ENCODE peak calls at places on chromosomes 3 and 15, in four cellular contexts. X, W, V and S are unnamed samples.

GRCh38 chr3:10140996-10141546 is 507 bp upstream of the VHL start:
- DNase-seq in W (no peak), V (no peak), X (no peak), S (no peak)

GRCh38 chr3:15292765-15293522 is 39.4 kb downstream of the SH3BP5 start:
- DNase-seq in V (no peak), W (peak; percentile 83), X (peak; percentile 50), S (no peak)

GRCh38 chr3:102536479-102536878 is 101.7 kb downstream of the ZPLD1 start:
- DNase-seq in W (peak; percentile 62), X (peak; percentile 22), V (no peak), S (no peak)

GRCh38 chr3:132537297-132537696 is 59.8 kb upstream of the ACKR4 start:
- DNase-seq in X (no peak), V (no peak), W (peak; percentile 9), S (no peak)

GRCh38 chr3:42505849-42506410 is 3.5 kb downstream of the VIPR1 start:
- DNase-seq in W (no peak), X (no peak), V (peak; percentile 7), S (no peak)

GRCh38 chr15:81767076-81767475 is 278.7 kb downstream of the MEX3B start:
- DNase-seq in V (no peak), W (no peak), X (no peak), S (no peak)

GRCh38 chr3:123758081-123758564 is 126.0 kb downstream of the MYLK start:
- DNase-seq in W (peak; percentile 55), V (no peak), X (peak; percentile 86), S (no peak)

GRCh38 chr3:115245437-115245836 is 98.3 kb upstream of the ZBTB20 start:
- DNase-seq in W (peak; percentile 90), X (peak; percentile 98), V (no peak), S (no peak)

GRCh38 chr3:80050826-80051601 is 283.2 kb upstream of the ROBO1 start:
- DNase-seq in X (no peak), W (no peak), V (no peak), S (no peak)

GRCh38 chr3:14884665-14885064 is 62.7 kb upstream of the NR2C2 start:
- DNase-seq in V (no peak), X (no peak), W (no peak), S (no peak)

GRCh38 chr3:190238871-190239270 is 83.4 kb downstream of the CLDN1 start:
- DNase-seq in W (no peak), X (no peak), V (no peak), S (no peak)

GRCh38 chr3:142337994-142338393 is 109.8 kb downstream of the XRN1 start:
- DNase-seq in V (no peak), W (no peak), X (no peak), S (no peak)

GRCh38 chr3:183566882-183567281 is 11.4 kb upstream of the KLHL6 start:
- DNase-seq in X (no peak), W (no peak), V (no peak), S (no peak)

GRCh38 chr15:67854358-67854757 is 14.5 kb upstream of the RNU6-1 start:
- DNase-seq in X (no peak), V (no peak), W (no peak), S (no peak)

GRCh38 chr3:154151969-154152368 is 30.8 kb downstream of the ARHGEF26 start:
- DNase-seq in V (no peak), W (peak; percentile 72), X (peak; percentile 97), S (no peak)

GRCh38 chr3:183117046-183117445 is 17.8 kb upstream of the MCCC1 start:
- DNase-seq in X (no peak), V (no peak), W (no peak), S (no peak)

GRCh38 chr3:23805881-23806321 is at the start of gene UBE2E1:
- DNase-seq in X (peak; percentile 70), W (peak; percentile 81), V (peak; percentile 74), S (peak; percentile 67)

GRCh38 chr3:123740391-123740822 is 143.7 kb downstream of the MYLK start:
- DNase-seq in V (no peak), W (no peak), X (no peak), S (no peak)

GRCh38 chr15:99566157-99566900 is 545 bp downstream of the MEF2A start:
- DNase-seq in X (peak; percentile 11), W (no peak), V (peak; percentile 29), S (peak; percentile 53)

GRCh38 chr3:58487140-58487886 is 4.6 kb upstream of the KCTD6 start:
- DNase-seq in X (peak; percentile 74), V (no peak), W (peak; percentile 69), S (no peak)

GRCh38 chr15:48652510-48653076 is 7.1 kb upstream of the FBN1 start:
- DNase-seq in V (no peak), W (no peak), X (no peak), S (no peak)

GRCh38 chr3:175266478-175266877 is 407.3 kb downstream of the NAALADL2 start:
- DNase-seq in V (no peak), X (peak; percentile 54), W (peak; percentile 53), S (no peak)

GRCh38 chr3:176159796-176160195 is 1037.5 kb downstream of the TBL1XR1 start:
- DNase-seq in V (no peak), X (peak; percentile 10), W (no peak), S (no peak)

GRCh38 chr3:160950542-160950941 is 154.6 kb downstream of the B3GALNT1 start:
- DNase-seq in W (no peak), X (peak; percentile 29), V (no peak), S (no peak)

GRCh38 chr15:80433836-80434235 is 29.7 kb downstream of the ARNT2 start:
- DNase-seq in X (no peak), V (no peak), W (no peak), S (no peak)

GRCh38 chr3:127211118-127212060 is 18.5 kb downstream of the PRR23E start:
- DNase-seq in V (no peak), W (no peak), X (no peak), S (no peak)

GRCh38 chr15:35777016-35777415 is 231.1 kb upstream of the DPH6 start:
- DNase-seq in V (no peak), W (no peak), X (no peak), S (no peak)

GRCh38 chr3:156433138-156433537 is 121.8 kb downstream of the SSR3 start:
- DNase-seq in V (no peak), W (peak; percentile 70), X (peak; percentile 80), S (no peak)

GRCh38 chr3:127787071-127787490 is 35.2 kb downstream of the MGLL start:
- DNase-seq in V (no peak), X (no peak), W (no peak), S (no peak)

GRCh38 chr15:69200773-69201745 is 40.6 kb downstream of the GLCE start:
- DNase-seq in X (no peak), W (no peak), V (no peak), S (no peak)

GRCh38 chr3:147412491-147412916 is 3.3 kb downstream of the ZIC1 start:
- DNase-seq in W (no peak), X (no peak), V (no peak), S (no peak)

GRCh38 chr3:8657804-8658311 is 13.3 kb upstream of the SSUH2 start:
- DNase-seq in X (peak; percentile 71), W (no peak), V (no peak), S (no peak)

GRCh38 chr15:90000175-90000923 is 775 bp upstream of the ZNF710 start:
- DNase-seq in X (peak; percentile 30), W (peak; percentile 34), V (no peak), S (no peak)

GRCh38 chr3:52473031-52473430 is 17.6 kb downstream of the NISCH start:
- DNase-seq in V (no peak), X (no peak), W (no peak), S (no peak)

GRCh38 chr3:194471863-194472262 is 14.9 kb downstream of the ATP13A3 start:
- DNase-seq in W (no peak), V (no peak), X (no peak), S (no peak)

GRCh38 chr3:160808838-160809237 is 52.8 kb downstream of the PPM1L start:
- DNase-seq in X (no peak), V (no peak), W (no peak), S (no peak)

GRCh38 chr3:174667386-174667785 is 191.7 kb upstream of the NAALADL2 start:
- DNase-seq in X (no peak), W (no peak), V (no peak), S (no peak)

GRCh38 chr3:13644341-13645082 is 95.6 kb downstream of the FBLN2 start:
- DNase-seq in W (peak; percentile 21), X (peak; percentile 56), V (no peak), S (no peak)

GRCh38 chr15:31483924-31484368 is 157.3 kb downstream of the KLF13 start:
- DNase-seq in W (no peak), X (no peak), V (no peak), S (no peak)

GRCh38 chr15:101322849-101323477 is 27.9 kb upstream of the SNRPA1 start:
- DNase-seq in X (no peak), V (no peak), W (no peak), S (no peak)

GRCh38 chr15:101318147-101318809 is 23.2 kb upstream of the SNRPA1 start:
- DNase-seq in X (no peak), W (no peak), V (no peak), S (no peak)

GRCh38 chr15:101322016-101322695 is 27.1 kb upstream of the SNRPA1 start:
- DNase-seq in V (no peak), W (no peak), X (no peak), S (no peak)

GRCh38 chr15:101318810-101319200 is 23.8 kb upstream of the SNRPA1 start:
- DNase-seq in V (no peak), X (no peak), W (no peak), S (no peak)

DNA sequence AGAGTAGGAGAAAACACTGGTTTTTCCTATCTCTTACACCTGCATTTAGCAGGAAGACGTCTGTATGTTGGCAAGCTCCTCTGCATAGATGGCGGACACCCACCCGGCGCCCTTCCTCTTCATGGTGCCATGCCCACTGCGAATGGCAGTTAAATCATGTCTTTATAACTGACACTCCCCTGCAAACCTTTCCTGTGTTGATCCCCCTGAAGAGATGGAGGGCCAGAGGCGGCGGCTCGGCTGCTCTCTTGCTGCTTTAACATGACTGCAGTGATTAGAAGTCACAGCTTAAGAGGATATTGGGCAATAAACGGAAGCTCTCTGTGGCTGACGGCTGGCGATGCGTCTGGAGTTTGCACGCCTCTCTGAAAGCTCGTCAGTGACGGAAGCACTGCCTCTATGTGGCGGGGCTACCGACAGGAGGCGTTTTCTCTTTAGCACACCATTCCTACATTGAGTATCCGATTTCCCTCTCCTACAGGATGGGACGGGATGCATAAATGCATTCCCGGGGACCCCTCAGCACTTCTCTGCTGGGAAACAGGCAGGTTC is 25.5 kb upstream of the SNRPA1 start:
- DNase-seq in V (peak; percentile 64), W (peak; percentile 71), X (peak; percentile 10), S (no peak)
- TF ChIP-seq CTCF in V (peak; percentile 73), W (peak; percentile 34), X (peak; percentile 25), S (no peak)

GRCh38 chr3:130956721-130957120 is 62.8 kb downstream of the ATP2C1 start:
- DNase-seq in X (no peak), W (no peak), V (no peak), S (no peak)
- TF ChIP-seq CTCF in X (no peak), W (no peak), V (no peak), S (no peak)

DNA sequence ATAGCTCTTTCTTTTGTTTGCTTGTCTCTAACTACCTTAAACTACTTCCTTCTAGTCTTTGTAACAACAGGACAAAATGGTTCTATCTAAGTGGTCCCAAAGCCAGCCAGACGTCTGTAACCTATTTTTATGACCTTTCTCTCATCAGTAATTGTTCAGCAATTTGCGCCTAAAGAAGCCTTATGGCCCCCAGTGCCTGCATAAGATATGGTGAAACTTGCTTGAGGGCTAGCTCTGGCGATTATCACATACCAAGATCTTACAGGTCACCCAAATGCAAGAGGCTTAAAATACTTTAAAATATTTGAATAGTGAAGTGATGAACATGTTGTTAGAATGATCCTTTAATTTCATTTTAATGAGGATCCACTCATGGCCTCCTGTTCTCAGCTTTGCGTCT is 369.4 kb downstream of the SOX2 start:
- DNase-seq in V (no peak), X (no peak), W (no peak), S (no peak)
- TF ChIP-seq CTCF in V (no peak), X (no peak), W (no peak), S (no peak)

GRCh38 chr15:85615930-85616329 is 178.8 kb downstream of the KLHL25 start:
- DNase-seq in V (no peak), W (peak; percentile 78), X (peak; percentile 50), S (no peak)
- TF ChIP-seq CTCF in V (peak; percentile 59), W (peak; percentile 55), X (peak; percentile 41), S (no peak)